ENCODE peak calls at places on chromosomes 16 and 17, in five cellular contexts. I is IMR-90, J is gastrocnemius medialis, A is K562, U is uterus. K is an unnamed sample. For H3K27me3, the result is how much of the 10 kb centered on the place peaks cover.

GRCh38 chr17:68906638-68907037 is 48.6 kb downstream of the ABCA8 start:
- DNase-seq in J (no peak), U (no peak), A (peak), I (peak), K (no peak)

GRCh38 chr16:15055141-15056053 is 477 bp downstream of the NTAN1 start:
- DNase-seq in I (peak), J (peak), A (peak), U (peak), K (peak)

GRCh38 chr17:67687541-67687940 is 30.2 kb upstream of the NOL11 start:
- DNase-seq in U (no peak), J (no peak), A (no peak), I (no peak), K (no peak)

GRCh38 chr17:80749611-80750010 is 205.0 kb downstream of the RPTOR start:
- DNase-seq in A (no peak), U (no peak), I (no peak), J (no peak), K (no peak)

GRCh38 chr17:10772425-10773380 is 31.2 kb downstream of the TMEM238L start:
- DNase-seq in A (peak), J (no peak), I (peak), U (no peak), K (no peak)

GRCh38 chr17:67491009-67491677 is 114.1 kb downstream of the PITPNC1 start:
- DNase-seq in J (peak), A (peak), U (peak), I (peak), K (peak)

GRCh38 chr17:83154311-83155127 is 75.1 kb downstream of the METRNL start:
- DNase-seq in U (no peak), A (no peak), I (no peak), J (no peak), K (no peak)

GRCh38 chr17:8226536-8227237 is 16.3 kb upstream of the AURKB start:
- DNase-seq in A (peak), I (peak), J (peak), U (peak), K (peak)

GRCh38 chr17:74241434-74241833 is 28.1 kb downstream of the TTYH2 start:
- DNase-seq in A (no peak), U (no peak), I (no peak), J (peak), K (no peak)
- TF ChIP-seq POLR2A in A (no peak), U (no peak), I (no peak), J (no peak), K (no peak)

GRCh38 chr17:19021622-19022083 is 17.1 kb upstream of the FAM83G start:
- DNase-seq in A (peak), U (no peak), J (no peak), I (no peak), K (no peak)

GRCh38 chr17:19023209-19023999 is 18.8 kb upstream of the FAM83G start:
- DNase-seq in A (peak), J (no peak), I (no peak), U (no peak), K (no peak)

GRCh38 chr17:19020016-19020415 is 15.5 kb upstream of the FAM83G start:
- DNase-seq in U (no peak), I (no peak), J (no peak), A (no peak), K (no peak)

GRCh38 chr17:19022747-19023146 is 18.2 kb upstream of the FAM83G start:
- DNase-seq in J (no peak), U (no peak), I (no peak), A (no peak), K (no peak)

GRCh38 chr17:19022128-19022527 is 17.6 kb upstream of the FAM83G start:
- DNase-seq in J (no peak), I (no peak), A (no peak), U (no peak), K (no peak)
- H3K27me3 ChIP-seq in J (under half), I (under half), A (under half), U (under half), K (under half)

GRCh38 chr17:1709971-1710806 is at the start of gene TLCD2:
- DNase-seq in J (peak), I (peak), A (peak), U (peak), K (peak)
- TF ChIP-seq POLR2A in J (peak), I (peak), A (peak), U (peak), K (peak)

GRCh38 chr17:31398381-31399275 is 7.2 kb downstream of the RAB11FIP4 start:
- DNase-seq in A (no peak), U (no peak), I (no peak), J (no peak), K (no peak)
- H3K27me3 ChIP-seq in A (under half), U (under half), I (under half), J (under half), K (under half)

GRCh38 chr16:76241735-76242134 is 35.5 kb upstream of the CNTNAP4 start:
- DNase-seq in U (no peak), J (no peak), A (no peak), I (no peak), K (no peak)
- TF ChIP-seq POLR2A in U (no peak), J (no peak), A (no peak), I (no peak), K (no peak)

GRCh38 chr16:87625241-87625797 is 23.0 kb downstream of the JPH3 start:
- DNase-seq in J (no peak), U (no peak), I (no peak), A (no peak), K (no peak)

GRCh38 chr16:87627542-87628245 is 25.4 kb downstream of the JPH3 start:
- DNase-seq in A (no peak), U (no peak), J (no peak), I (no peak), K (no peak)

GRCh38 chr16:87628246-87628923 is 26.1 kb downstream of the JPH3 start:
- DNase-seq in I (no peak), A (no peak), J (no peak), U (no peak), K (no peak)

GRCh38 chr16:87626905-87627304 is 24.6 kb downstream of the JPH3 start:
- DNase-seq in A (no peak), J (no peak), I (no peak), U (no peak), K (no peak)

DNA sequence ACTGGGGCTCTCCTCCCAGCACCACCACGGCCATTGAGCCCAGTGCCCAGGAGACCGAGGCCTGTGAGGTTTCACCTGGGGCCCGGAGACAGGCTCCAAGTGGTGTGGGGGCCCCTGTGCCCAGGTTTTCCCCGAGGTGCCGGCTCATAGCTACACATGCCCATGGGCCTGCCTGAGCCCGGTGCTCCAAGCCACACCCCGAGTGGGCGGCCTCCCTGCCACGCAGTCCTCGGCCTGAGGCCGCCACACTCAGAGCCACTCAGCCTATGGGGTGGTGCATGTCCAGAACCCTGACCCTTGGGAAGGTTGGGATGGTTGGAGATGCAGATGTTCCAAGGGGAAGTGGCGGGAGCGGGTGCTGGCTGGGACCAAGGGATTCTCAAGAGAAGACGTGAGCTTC is 24.1 kb downstream of the JPH3 start:
- DNase-seq in I (no peak), J (no peak), U (no peak), A (no peak), K (no peak)
- H3K27me3 ChIP-seq in I (half or more), J (under half), U (under half), A (half or more), K (under half)

DNA sequence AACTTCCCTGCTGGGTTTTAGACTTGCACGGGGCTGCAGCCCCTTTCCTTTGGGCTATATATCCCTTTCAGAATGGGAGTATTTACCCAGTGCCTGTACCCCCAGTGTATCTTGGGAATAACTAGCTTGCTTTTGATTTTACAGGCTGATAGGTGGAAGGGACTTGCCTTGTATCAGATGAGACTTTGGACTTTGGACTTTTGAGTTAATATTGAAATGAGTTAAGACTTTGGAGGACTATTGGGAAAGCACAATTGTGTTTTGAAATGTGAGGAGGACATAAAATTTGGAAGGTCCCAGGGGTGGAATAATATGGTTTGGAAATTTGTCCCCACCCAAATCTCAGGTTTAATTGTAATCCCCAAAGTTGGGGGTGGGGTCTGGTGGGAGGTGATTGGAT is 393.8 kb upstream of the KIF2B start:
- DNase-seq in U (no peak), J (no peak), A (no peak), I (no peak), K (no peak)
- TF ChIP-seq POLR2A in U (no peak), J (no peak), A (no peak), I (no peak), K (no peak)

K was measured in endothelial cell of umbilical vein.